ENCODE peak calls at places on chromosomes 5 and 9, in six cellular contexts. K is stomach, M is GM12892, H is transverse colon, J is breast epithelium, A is GM12891. S is an unnamed sample.

GRCh38 chr9:121463026-121463827 is 36.4 kb downstream of the GGTA1 start:
- DNase-seq in K (peak), A (no peak), M (no peak), J (no peak), H (peak), S (no peak)

GRCh38 chr9:71647094-71647591 is 121.2 kb downstream of the CEMIP2 start:
- DNase-seq in K (peak), A (no peak), J (peak), H (peak), M (no peak), S (no peak)

GRCh38 chr9:22046243-22046642 is 37.1 kb upstream of the CDKN2B start:
- DNase-seq in H (no peak), A (no peak), J (no peak), K (no peak), M (no peak), S (no peak)

GRCh38 chr5:66149950-66150349 is 5.8 kb downstream of the SREK1 start:
- DNase-seq in M (no peak), A (no peak), J (no peak), H (no peak), K (no peak), S (no peak)

GRCh38 chr5:142215915-142216681 is 107.5 kb downstream of the NDFIP1 start:
- DNase-seq in M (no peak), J (peak), A (no peak), H (peak), K (no peak), S (peak)

GRCh38 chr9:33443047-33443446 is 4.3 kb downstream of the AQP3 start:
- DNase-seq in K (no peak), M (no peak), J (peak), A (no peak), H (no peak), S (no peak)

GRCh38 chr5:1881273-1881586 is 1.5 kb downstream of the IRX4 start:
- DNase-seq in J (no peak), K (no peak), M (no peak), H (no peak), A (no peak), S (no peak)

GRCh38 chr5:169695919-169696490 is 58.9 kb downstream of the DOCK2 start:
- DNase-seq in K (no peak), J (no peak), M (no peak), H (no peak), A (no peak), S (no peak)

GRCh38 chr5:179262126-179262920 is 82.9 kb downstream of the ADAMTS2 start:
- DNase-seq in J (no peak), M (no peak), K (peak), A (no peak), H (peak), S (peak)

GRCh38 chr5:90613918-90614504 is 55.4 kb downstream of the ADGRV1 start:
- DNase-seq in J (no peak), A (no peak), M (no peak), H (no peak), K (no peak), S (no peak)

GRCh38 chr5:149320791-149321330 is 24.4 kb upstream of the GRPEL2 start:
- DNase-seq in K (peak), H (peak), M (no peak), J (peak), A (no peak), S (no peak)

GRCh38 chr5:137146402-137146889 is 352.7 kb downstream of the SPOCK1 start:
- DNase-seq in H (no peak), A (no peak), J (no peak), K (no peak), M (no peak), S (peak)

GRCh38 chr5:172837640-172838039 is 3.6 kb downstream of the ERGIC1 start:
- DNase-seq in K (peak), J (peak), M (peak), A (peak), H (peak), S (no peak)
- TF ChIP-seq POLR2AphosphoS5 in K (peak), J (no peak), M (no peak), A (no peak), H (peak), S (no peak)

GRCh38 chr9:135076143-135076875 is 11.2 kb upstream of the OLFM1 start:
- DNase-seq in K (no peak), H (no peak), J (no peak), M (no peak), A (no peak), S (no peak)

GRCh38 chr9:135073741-135074305 is 13.6 kb upstream of the OLFM1 start:
- DNase-seq in H (peak), K (peak), M (no peak), J (no peak), A (no peak), S (no peak)

GRCh38 chr9:135074354-135075233 is 12.9 kb upstream of the OLFM1 start:
- DNase-seq in K (peak), J (no peak), H (no peak), M (no peak), A (no peak), S (no peak)

GRCh38 chr9:135076876-135077430 is 10.5 kb upstream of the OLFM1 start:
- DNase-seq in K (peak), M (no peak), J (no peak), H (no peak), A (no peak), S (no peak)

DNA sequence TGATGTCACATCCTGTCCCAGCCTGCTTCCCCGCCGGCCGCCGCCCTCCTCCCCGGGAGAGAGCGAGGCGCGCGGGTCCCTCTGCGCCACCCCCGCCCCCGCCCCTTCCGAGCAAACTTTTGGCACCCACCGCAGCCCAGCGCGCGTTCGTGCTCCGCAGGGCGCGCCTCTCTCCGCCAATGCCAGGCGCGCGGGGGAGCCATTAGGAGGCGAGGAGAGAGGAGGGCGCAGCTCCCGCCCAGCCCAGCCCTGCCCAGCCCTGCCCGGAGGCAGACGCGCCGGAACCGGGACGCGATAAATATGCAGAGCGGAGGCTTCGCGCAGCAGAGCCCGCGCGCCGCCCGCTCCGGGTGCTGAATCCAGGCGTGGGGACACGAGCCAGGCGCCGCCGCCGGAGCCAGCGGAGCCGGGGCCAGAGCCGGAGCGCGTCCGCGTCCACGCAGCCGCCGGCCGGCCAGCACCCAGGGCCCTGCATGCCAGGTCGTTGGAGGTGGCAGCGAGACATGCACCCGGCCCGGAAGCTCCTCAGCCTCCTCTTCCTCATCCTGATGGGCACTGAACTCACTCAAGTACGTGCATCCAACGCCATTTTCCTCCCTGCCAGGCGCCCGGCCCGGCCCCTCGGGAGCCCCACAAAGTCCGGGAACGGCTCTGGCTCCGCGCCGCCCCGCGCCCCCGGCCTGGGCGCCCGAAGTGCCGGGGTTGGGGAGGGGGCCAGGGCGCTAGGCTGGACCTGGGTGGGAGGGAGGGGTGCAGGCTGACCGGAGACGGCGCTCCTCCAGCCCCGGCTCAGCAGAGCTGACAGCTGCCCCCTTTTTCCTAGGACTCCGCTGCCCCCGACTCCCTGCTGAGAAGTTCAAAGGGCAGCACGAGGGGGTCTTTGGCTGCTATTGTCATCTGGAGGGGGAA is 12.0 kb upstream of the OLFM1 start:
- DNase-seq in J (peak), K (peak), M (no peak), H (peak), A (no peak), S (no peak)
- TF ChIP-seq POLR2AphosphoS5 in J (no peak), K (no peak), M (no peak), H (no peak), A (no peak), S (peak)

DNA sequence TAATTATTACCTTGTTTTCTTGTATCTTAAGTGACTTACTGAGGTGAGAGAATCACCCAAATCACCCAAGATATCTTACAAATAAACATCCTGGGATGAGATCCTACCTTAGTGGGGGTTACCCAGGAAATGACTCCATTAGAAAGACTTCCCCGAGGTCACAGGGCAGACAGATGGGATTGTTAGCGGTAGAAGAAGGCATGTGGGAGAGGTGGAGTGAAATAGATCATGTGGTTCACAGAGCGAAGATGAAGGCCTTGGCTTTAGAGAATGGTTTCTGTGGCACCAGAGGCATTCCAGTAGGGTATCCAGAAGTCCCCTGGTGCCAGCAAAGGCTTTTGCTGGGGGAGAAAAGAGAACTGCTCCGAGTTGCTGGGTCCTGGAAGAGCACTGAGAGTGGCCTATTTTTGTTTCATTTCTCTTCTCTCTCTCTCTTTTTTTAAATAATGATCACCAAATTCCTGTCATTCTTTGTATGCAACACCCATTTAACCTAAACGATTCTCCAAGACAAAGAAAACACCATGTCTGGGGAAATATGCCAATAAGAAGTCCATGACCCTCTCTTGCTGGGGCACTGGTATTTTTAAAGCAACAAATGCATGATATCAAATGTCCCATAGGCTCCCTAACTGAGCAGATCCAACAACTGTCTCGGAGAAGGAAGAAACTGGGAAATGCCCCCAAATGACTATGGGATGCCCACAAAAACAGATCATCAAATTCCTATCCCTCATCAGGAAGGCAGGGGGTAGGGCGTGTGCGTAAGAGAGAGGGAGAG is 567.2 kb downstream of the CCDC171 start:
- DNase-seq in A (no peak), J (no peak), M (no peak), H (no peak), K (no peak), S (no peak)
- TF ChIP-seq POLR2AphosphoS5 in A (no peak), J (no peak), M (no peak), H (no peak), K (no peak), S (no peak)

GRCh38 chr9:113564804-113565237 is 101.3 kb downstream of the RGS3 start:
- DNase-seq in A (no peak), H (peak), M (no peak), J (peak), K (peak), S (no peak)
- TF ChIP-seq POLR2AphosphoS5 in A (no peak), H (peak), M (no peak), J (no peak), K (peak), S (no peak)

DNA sequence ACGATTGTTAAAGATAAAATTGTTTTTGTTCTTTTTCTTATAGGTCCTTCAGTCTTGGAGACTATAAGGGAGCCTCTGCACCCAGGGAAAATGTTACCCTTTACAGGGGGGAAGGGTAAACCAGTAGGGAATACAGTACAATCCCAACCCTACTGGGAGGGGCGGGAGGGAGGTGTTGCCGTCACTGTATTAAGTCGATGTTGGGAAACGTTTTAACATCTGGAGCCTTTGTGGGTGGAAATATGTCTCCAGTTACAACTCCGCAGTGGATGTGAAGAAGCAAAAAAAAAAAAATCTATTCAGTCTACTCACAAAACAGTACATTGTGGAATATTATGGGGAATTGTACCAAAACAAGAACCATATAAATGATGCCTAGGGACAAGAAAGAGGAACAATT is 47.2 kb upstream of the FCHO2 start:
- DNase-seq in K (no peak), M (no peak), J (no peak), H (no peak), A (no peak), S (no peak)
- TF ChIP-seq POLR2AphosphoS5 in K (no peak), M (no peak), J (no peak), H (no peak), A (no peak), S (no peak)

DNA sequence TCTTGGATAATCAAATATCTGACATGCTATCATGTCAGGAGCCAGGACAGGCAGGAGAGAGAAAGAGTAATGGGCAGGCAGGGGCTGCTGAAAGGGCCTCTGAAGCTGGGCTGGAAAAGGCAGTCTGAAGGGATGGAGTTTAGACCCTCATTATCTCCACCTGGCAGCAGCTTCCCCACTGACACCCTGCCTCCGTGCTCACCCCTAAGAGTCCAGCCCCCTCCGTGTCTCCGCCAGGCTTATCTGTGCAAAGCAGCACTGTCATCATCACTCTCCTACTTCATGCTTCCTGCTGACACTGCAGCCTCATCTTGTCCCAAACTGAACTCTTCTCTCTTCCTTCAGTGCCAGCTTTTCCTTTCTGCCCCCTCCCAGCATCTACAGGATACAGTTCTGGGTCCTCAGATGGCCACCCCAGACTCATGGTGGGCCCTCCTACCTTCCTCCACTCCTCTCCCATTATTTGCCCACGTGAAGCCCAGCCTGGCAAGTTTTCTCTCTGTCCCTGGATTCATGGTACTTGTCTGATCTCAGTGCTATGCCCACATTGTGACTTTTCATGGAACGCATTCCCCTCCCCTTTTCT is 70.9 kb upstream of the KLF9 start:
- DNase-seq in M (no peak), K (no peak), A (no peak), J (no peak), H (no peak), S (no peak)
- TF ChIP-seq POLR2AphosphoS5 in M (no peak), K (no peak), A (no peak), J (no peak), H (no peak), S (no peak)

GRCh38 chr9:133525677-133526076 is 918 bp upstream of the MYMK start:
- DNase-seq in A (no peak), K (no peak), J (no peak), M (no peak), H (no peak), S (no peak)
- TF ChIP-seq POLR2AphosphoS5 in A (no peak), K (no peak), J (no peak), M (no peak), H (no peak), S (no peak)

GRCh38 chr9:127930298-127931091 is at the start of gene PIP5KL1:
- DNase-seq in H (peak), M (peak), K (peak), J (peak), A (peak), S (no peak)
- TF ChIP-seq POLR2AphosphoS5 in H (no peak), M (no peak), K (no peak), J (no peak), A (no peak), S (no peak)

S was measured in vagina.